ENCODE peak calls at places on chromosomes 5 and 9, in ten cellular contexts. G, D, A, F, J, X, C, N, Y and M are unnamed samples.

GRCh38 chr9:99445377-99445891 is 223.4 kb downstream of the SEC61B start:
- DNase-seq in F (no peak), G (no peak), J (no peak), N (no peak), C (peak), A (no peak), D (peak), Y (peak), X (no peak), M (peak)

GRCh38 chr9:37408933-37409710 is 13.4 kb upstream of the GRHPR start:
- DNase-seq in Y (peak), X (no peak), N (no peak), F (no peak), D (no peak), G (peak), J (no peak), C (no peak), A (no peak), M (no peak)

GRCh38 chr5:139658928-139659667 is 10.9 kb downstream of the CXXC5 start:
- DNase-seq in J (no peak), C (peak), X (peak), A (no peak), D (no peak), N (no peak), F (peak), Y (peak), G (no peak), M (peak)

GRCh38 chr5:1312993-1313833 is 18.3 kb upstream of the TERT start:
- DNase-seq in N (no peak), J (no peak), A (peak), X (peak), G (peak), Y (no peak), F (no peak), D (no peak), C (no peak), M (no peak)

GRCh38 chr5:100904259-100904822 is 1.3 kb upstream of the ST8SIA4 start:
- DNase-seq in D (no peak), N (no peak), G (peak), A (no peak), C (no peak), Y (peak), F (no peak), J (peak), X (no peak), M (peak)

GRCh38 chr5:14250094-14250777 is 107.1 kb downstream of the TRIO start:
- DNase-seq in J (peak), G (no peak), X (peak), F (peak), D (peak), N (peak), C (peak), A (peak), Y (peak), M (peak)

GRCh38 chr5:53360811-53361210 is 119.6 kb upstream of the FST start:
- DNase-seq in A (no peak), D (peak), X (no peak), G (no peak), C (peak), F (no peak), J (no peak), N (no peak), Y (peak), M (peak)

GRCh38 chr5:173663810-173664526 is 47.5 kb upstream of the BOD1 start:
- DNase-seq in F (no peak), J (no peak), X (no peak), D (no peak), N (no peak), C (peak), A (no peak), G (no peak), Y (no peak), M (peak)

GRCh38 chr5:64869419-64869818 is 100.7 kb downstream of the CWC27 start:
- DNase-seq in X (no peak), Y (peak), J (no peak), F (no peak), N (no peak), C (peak), G (no peak), A (no peak), D (peak), M (peak)